ENCODE peak calls at places on chromosomes 2 and 18, in seven cellular contexts. D is NCI-H2081; O is suprapubic skin; V is heart left ventricle; R is activated naive CD4-positive, alpha-beta T cell; Y is HS-27A; E is vagina. M is an unnamed sample.
A peak's percentile ranks its signal among the peaks of the same experiment; 100 is the strongest.

GRCh38 chr2:29920130-29920577 is 1.2 kb downstream of the ALK start:
- DNase-seq in D (no peak), O (no peak), V (peak; percentile 78), R (peak; percentile 30), Y (no peak), E (no peak), M (peak; percentile 74)

GRCh38 chr2:42567389-42567788 is 1.0 kb upstream of the MTA3 start:
- DNase-seq in D (no peak), O (no peak), V (no peak), R (no peak), Y (no peak), E (no peak), M (no peak)

GRCh38 chr2:219521066-219521880 is 7.0 kb downstream of the ASIC4 start:
- DNase-seq in D (peak; percentile 25), O (no peak), V (no peak), R (no peak), Y (no peak), E (no peak), M (peak; percentile 71)

GRCh38 chr18:2644535-2644934 is 11.0 kb upstream of the SMCHD1 start:
- DNase-seq in D (no peak), O (no peak), V (no peak), R (no peak), Y (no peak), E (no peak), M (no peak)

GRCh38 chr2:33441235-33441810 is 35.1 kb upstream of the RASGRP3 start:
- DNase-seq in D (no peak), O (no peak), V (no peak), R (no peak), Y (no peak), E (no peak), M (peak; percentile 71)

GRCh38 chr18:78928076-78928475 is 51.5 kb upstream of the SALL3 start:
- DNase-seq in D (no peak), O (peak; percentile 56), V (no peak), R (no peak), Y (no peak), E (no peak), M (no peak)

GRCh38 chr18:78743078-78743477 is 236.5 kb upstream of the SALL3 start:
- DNase-seq in D (no peak), O (peak; percentile 48), V (no peak), R (no peak), Y (no peak), E (peak; percentile 87), M (no peak)

GRCh38 chr18:44887227-44887631 is 206.5 kb downstream of the SETBP1 start:
- DNase-seq in D (no peak), O (no peak), V (no peak), R (no peak), Y (no peak), E (no peak), M (no peak)

GRCh38 chr2:174247474-174248186 is 702 bp downstream of the OLA1 start:
- DNase-seq in D (peak; percentile 27), O (no peak), V (no peak), R (no peak), Y (no peak), E (no peak), M (peak; percentile 54)

GRCh38 chr2:218022131-218022850 is 19.5 kb upstream of the TNS1 start:
- DNase-seq in D (no peak), O (peak; percentile 53), V (no peak), R (no peak), Y (no peak), E (no peak), M (no peak)

GRCh38 chr2:109542384-109542783 is 71.4 kb downstream of the SEPTIN10 start:
- DNase-seq in D (no peak), O (peak; percentile 58), V (no peak), R (no peak), Y (no peak), E (no peak), M (no peak)

GRCh38 chr2:235930701-235931100 is 237.5 kb downstream of the GBX2 start:
- DNase-seq in D (no peak), O (no peak), V (no peak), R (no peak), Y (no peak), E (no peak), M (no peak)

GRCh38 chr18:614980-615607 is 18.3 kb downstream of the CLUL1 start:
- DNase-seq in D (no peak), O (no peak), V (no peak), R (no peak), Y (no peak), E (no peak), M (no peak)

GRCh38 chr18:32896781-32897547 is 124.1 kb upstream of the KLHL14 start:
- DNase-seq in D (no peak), O (no peak), V (no peak), R (no peak), Y (no peak), E (no peak), M (no peak)

GRCh38 chr2:239297142-239298125 is 103.4 kb downstream of the HDAC4 start:
- DNase-seq in D (no peak), O (peak; percentile 56), V (no peak), R (no peak), Y (no peak), E (no peak), M (peak; percentile 13)

GRCh38 chr2:8582850-8583399 is 98.9 kb upstream of the ID2 start:
- DNase-seq in D (no peak), O (peak; percentile 71), V (no peak), R (no peak), Y (no peak), E (peak; percentile 74), M (peak; percentile 5)

GRCh38 chr2:99708231-99708630 is 218.4 kb upstream of the REV1 start:
- DNase-seq in D (no peak), O (no peak), V (no peak), R (no peak), Y (no peak), E (no peak), M (no peak)

GRCh38 chr2:111884592-111884964 is 585 bp upstream of the ANAPC1 start:
- DNase-seq in D (peak; percentile 42), O (no peak), V (no peak), R (no peak), Y (no peak), E (no peak), M (no peak)

GRCh38 chr2:178886006-178886405 is 78.8 kb upstream of the TTN start:
- DNase-seq in D (no peak), O (no peak), V (no peak), R (no peak), Y (no peak), E (no peak), M (no peak)

GRCh38 chr2:134347756-134348155 is 93.9 kb downstream of the MGAT5 start:
- DNase-seq in D (no peak), O (no peak), V (no peak), R (no peak), Y (no peak), E (no peak), M (no peak)

GRCh38 chr2:130827502-130828251 is 9.0 kb upstream of the ARHGEF4 start:
- DNase-seq in D (no peak), O (no peak), V (peak; percentile 24), R (no peak), Y (no peak), E (no peak), M (no peak)

GRCh38 chr2:23592061-23592685 is 207.2 kb downstream of the KLHL29 start:
- DNase-seq in D (no peak), O (no peak), V (peak; percentile 46), R (no peak), Y (no peak), E (no peak), M (no peak)

GRCh38 chr2:98514879-98515570 is 70.4 kb downstream of the INPP4A start:
- DNase-seq in D (no peak), O (no peak), V (no peak), R (no peak), Y (no peak), E (no peak), M (no peak)

GRCh38 chr18:48039769-48040215 is 109.3 kb upstream of the SMAD2 start:
- DNase-seq in D (no peak), O (no peak), V (no peak), R (no peak), Y (no peak), E (no peak), M (no peak)

GRCh38 chr2:229719926-229720652 is 5.7 kb upstream of the DNER start:
- DNase-seq in D (no peak), O (no peak), V (no peak), R (no peak), Y (no peak), E (no peak), M (no peak)

M was measured in testis.